ENCODE peak calls at places on chromosomes 6 and 20, in seven cellular contexts. One of them, this sample, is unnamed.
A peak's percentile ranks its signal among the peaks of the same experiment; 100 is the strongest.

GRCh38 chr6:151075005-151075404 is 164.8 kb upstream of the AKAP12 start:
- DNase-seq in natural killer cell: no peak
- DNase-seq in activated B cell treated with CpG ODN at 0.5 μM for 24 hours: no peak
- DNase-seq in PC-9: no peak
- DNase-seq in fibroblast of pulmonary artery: no peak
- DNase-seq in fibroblast of lung: no peak
- DNase-seq in neural crest cell: no peak
- DNase-seq in this sample: no peak

GRCh38 chr20:45313065-45313695 is 5.1 kb upstream of the MATN4 start:
- DNase-seq in neural crest cell: no peak
- DNase-seq in activated B cell treated with CpG ODN at 0.5 μM for 24 hours: no peak
- DNase-seq in fibroblast of lung: no peak
- DNase-seq in natural killer cell: no peak
- DNase-seq in fibroblast of pulmonary artery: no peak
- DNase-seq in PC-9: no peak
- DNase-seq in this sample: no peak

GRCh38 chr6:33987531-33988021 is 158.3 kb downstream of the GRM4 start:
- DNase-seq in activated B cell treated with CpG ODN at 0.5 μM for 24 hours: no peak
- DNase-seq in fibroblast of pulmonary artery: no peak
- DNase-seq in PC-9: peak; percentile 12
- DNase-seq in neural crest cell: no peak
- DNase-seq in fibroblast of lung: no peak
- DNase-seq in natural killer cell: no peak
- DNase-seq in this sample: no peak

GRCh38 chr20:51639206-51639832 is 96.8 kb upstream of the NFATC2 start:
- DNase-seq in neural crest cell: peak; percentile 89
- DNase-seq in fibroblast of pulmonary artery: peak; percentile 81
- DNase-seq in activated B cell treated with CpG ODN at 0.5 μM for 24 hours: peak; percentile 33
- DNase-seq in PC-9: peak; percentile 67
- DNase-seq in natural killer cell: peak; percentile 63
- DNase-seq in fibroblast of lung: peak; percentile 52
- DNase-seq in this sample: peak; percentile 85

GRCh38 chr6:116461563-116462507 is 660 bp downstream of the CALHM6 start:
- DNase-seq in activated B cell treated with CpG ODN at 0.5 μM for 24 hours: peak; percentile 68
- DNase-seq in neural crest cell: peak; percentile 42
- DNase-seq in fibroblast of lung: peak; percentile 72
- DNase-seq in natural killer cell: peak; percentile 60
- DNase-seq in PC-9: peak; percentile 31
- DNase-seq in fibroblast of pulmonary artery: peak; percentile 58
- DNase-seq in this sample: peak; percentile 48

GRCh38 chr20:17676378-17676759 is 5.7 kb downstream of the RRBP1 start:
- DNase-seq in fibroblast of lung: no peak
- DNase-seq in PC-9: no peak
- DNase-seq in fibroblast of pulmonary artery: no peak
- DNase-seq in natural killer cell: no peak
- DNase-seq in neural crest cell: no peak
- DNase-seq in activated B cell treated with CpG ODN at 0.5 μM for 24 hours: no peak
- DNase-seq in this sample: no peak

GRCh38 chr6:14819001-14819400 is 426.9 kb upstream of the JARID2 start:
- DNase-seq in natural killer cell: no peak
- DNase-seq in activated B cell treated with CpG ODN at 0.5 μM for 24 hours: no peak
- DNase-seq in fibroblast of lung: no peak
- DNase-seq in fibroblast of pulmonary artery: no peak
- DNase-seq in PC-9: peak; percentile 10
- DNase-seq in neural crest cell: no peak
- DNase-seq in this sample: no peak

GRCh38 chr20:58980711-58981563 is at the start of gene NELFCD:
- DNase-seq in neural crest cell: peak; percentile 92
- DNase-seq in natural killer cell: peak; percentile 87
- DNase-seq in activated B cell treated with CpG ODN at 0.5 μM for 24 hours: peak; percentile 95
- DNase-seq in fibroblast of lung: peak; percentile 69
- DNase-seq in fibroblast of pulmonary artery: peak; percentile 80
- DNase-seq in PC-9: peak; percentile 93
- DNase-seq in this sample: peak; percentile 96

GRCh38 chr6:25122622-25123237 is 156.4 kb upstream of the CARMIL1 start:
- DNase-seq in natural killer cell: no peak
- DNase-seq in neural crest cell: no peak
- DNase-seq in PC-9: no peak
- DNase-seq in fibroblast of lung: no peak
- DNase-seq in activated B cell treated with CpG ODN at 0.5 μM for 24 hours: no peak
- DNase-seq in fibroblast of pulmonary artery: no peak
- DNase-seq in this sample: no peak

GRCh38 chr6:21908117-21908848 is 314.7 kb downstream of the SOX4 start:
- DNase-seq in activated B cell treated with CpG ODN at 0.5 μM for 24 hours: no peak
- DNase-seq in fibroblast of lung: no peak
- DNase-seq in fibroblast of pulmonary artery: no peak
- DNase-seq in natural killer cell: no peak
- DNase-seq in PC-9: no peak
- DNase-seq in neural crest cell: no peak
- DNase-seq in this sample: no peak

GRCh38 chr20:47125553-47126373 is 230.7 kb downstream of the ZMYND8 start:
- DNase-seq in fibroblast of pulmonary artery: no peak
- DNase-seq in fibroblast of lung: peak; percentile 64
- DNase-seq in neural crest cell: no peak
- DNase-seq in PC-9: peak; percentile 14
- DNase-seq in activated B cell treated with CpG ODN at 0.5 μM for 24 hours: no peak
- DNase-seq in natural killer cell: no peak
- DNase-seq in this sample: no peak

GRCh38 chr6:111481836-111482235 is 1.2 kb downstream of the REV3L start:
- DNase-seq in fibroblast of lung: no peak
- DNase-seq in PC-9: no peak
- DNase-seq in fibroblast of pulmonary artery: peak; percentile 40
- DNase-seq in natural killer cell: no peak
- DNase-seq in neural crest cell: no peak
- DNase-seq in activated B cell treated with CpG ODN at 0.5 μM for 24 hours: no peak
- DNase-seq in this sample: no peak

GRCh38 chr20:62601172-62601571 is 41.1 kb upstream of the SLCO4A1 start:
- DNase-seq in natural killer cell: no peak
- DNase-seq in fibroblast of pulmonary artery: no peak
- DNase-seq in fibroblast of lung: no peak
- DNase-seq in neural crest cell: no peak
- DNase-seq in PC-9: no peak
- DNase-seq in activated B cell treated with CpG ODN at 0.5 μM for 24 hours: no peak
- DNase-seq in this sample: no peak

GRCh38 chr6:120373185-120373584 is 961.1 kb downstream of the TBC1D32 start:
- DNase-seq in neural crest cell: no peak
- DNase-seq in activated B cell treated with CpG ODN at 0.5 μM for 24 hours: no peak
- DNase-seq in fibroblast of lung: no peak
- DNase-seq in fibroblast of pulmonary artery: no peak
- DNase-seq in PC-9: no peak
- DNase-seq in natural killer cell: no peak
- DNase-seq in this sample: no peak

GRCh38 chr20:16216227-16217210 is 356.7 kb downstream of the KIF16B start:
- DNase-seq in fibroblast of lung: no peak
- DNase-seq in fibroblast of pulmonary artery: no peak
- DNase-seq in natural killer cell: no peak
- DNase-seq in activated B cell treated with CpG ODN at 0.5 μM for 24 hours: no peak
- DNase-seq in PC-9: no peak
- DNase-seq in neural crest cell: no peak
- DNase-seq in this sample: no peak

GRCh38 chr20:36153754-36154695 is 515 bp upstream of the EPB41L1 start:
- DNase-seq in fibroblast of lung: peak; percentile 68
- DNase-seq in fibroblast of pulmonary artery: peak; percentile 61
- DNase-seq in natural killer cell: no peak
- DNase-seq in activated B cell treated with CpG ODN at 0.5 μM for 24 hours: no peak
- DNase-seq in PC-9: peak; percentile 89
- DNase-seq in neural crest cell: peak; percentile 68
- DNase-seq in this sample: peak; percentile 63

GRCh38 chr6:157405986-157406385 is 25.0 kb downstream of the ZDHHC14 start:
- DNase-seq in fibroblast of lung: peak; percentile 69
- DNase-seq in natural killer cell: no peak
- DNase-seq in neural crest cell: no peak
- DNase-seq in activated B cell treated with CpG ODN at 0.5 μM for 24 hours: no peak
- DNase-seq in fibroblast of pulmonary artery: peak; percentile 82
- DNase-seq in PC-9: peak; percentile 52
- DNase-seq in this sample: no peak

GRCh38 chr6:112321882-112322508 is 25.1 kb upstream of the RFPL4B start:
- DNase-seq in activated B cell treated with CpG ODN at 0.5 μM for 24 hours: no peak
- DNase-seq in fibroblast of pulmonary artery: peak; percentile 24
- DNase-seq in fibroblast of lung: no peak
- DNase-seq in PC-9: no peak
- DNase-seq in neural crest cell: no peak
- DNase-seq in natural killer cell: no peak
- DNase-seq in this sample: no peak

GRCh38 chr6:10256113-10256690 is 158.7 kb downstream of the TFAP2A start:
- DNase-seq in fibroblast of lung: no peak
- DNase-seq in fibroblast of pulmonary artery: no peak
- DNase-seq in PC-9: no peak
- DNase-seq in neural crest cell: no peak
- DNase-seq in natural killer cell: no peak
- DNase-seq in activated B cell treated with CpG ODN at 0.5 μM for 24 hours: no peak
- DNase-seq in this sample: no peak

GRCh38 chr6:141260627-141261015 is 872.1 kb upstream of the GJE1 start:
- DNase-seq in natural killer cell: no peak
- DNase-seq in fibroblast of lung: no peak
- DNase-seq in neural crest cell: no peak
- DNase-seq in fibroblast of pulmonary artery: no peak
- DNase-seq in activated B cell treated with CpG ODN at 0.5 μM for 24 hours: no peak
- DNase-seq in PC-9: no peak
- DNase-seq in this sample: no peak

GRCh38 chr6:89356644-89357043 is 4.1 kb upstream of the UBE2J1 start:
- DNase-seq in activated B cell treated with CpG ODN at 0.5 μM for 24 hours: no peak
- DNase-seq in PC-9: no peak
- DNase-seq in fibroblast of pulmonary artery: no peak
- DNase-seq in neural crest cell: no peak
- DNase-seq in fibroblast of lung: no peak
- DNase-seq in natural killer cell: no peak
- DNase-seq in this sample: no peak

GRCh38 chr6:79334674-79335073 is 100.2 kb upstream of the HMGN3 start:
- DNase-seq in PC-9: no peak
- DNase-seq in neural crest cell: no peak
- DNase-seq in fibroblast of pulmonary artery: no peak
- DNase-seq in natural killer cell: no peak
- DNase-seq in activated B cell treated with CpG ODN at 0.5 μM for 24 hours: no peak
- DNase-seq in fibroblast of lung: no peak
- DNase-seq in this sample: no peak

GRCh38 chr6:36139431-36139830 is 9.1 kb downstream of the MAPK13 start:
- DNase-seq in neural crest cell: no peak
- DNase-seq in PC-9: no peak
- DNase-seq in fibroblast of pulmonary artery: peak; percentile 43
- DNase-seq in fibroblast of lung: no peak
- DNase-seq in natural killer cell: no peak
- DNase-seq in activated B cell treated with CpG ODN at 0.5 μM for 24 hours: no peak
- DNase-seq in this sample: peak; percentile 60
- TF ChIP-seq CTCF in neural crest cell: peak; percentile 52
- TF ChIP-seq CTCF in PC-9: no peak
- TF ChIP-seq CTCF in fibroblast of pulmonary artery: peak; percentile 37
- TF ChIP-seq CTCF in fibroblast of lung: peak; percentile 18
- TF ChIP-seq CTCF in natural killer cell: no peak
- TF ChIP-seq CTCF in activated B cell treated with CpG ODN at 0.5 μM for 24 hours: no peak
- TF ChIP-seq CTCF in this sample: no peak

GRCh38 chr6:100176321-100176950 is 182.4 kb upstream of the MCHR2 start:
- DNase-seq in fibroblast of lung: peak; percentile 62
- DNase-seq in neural crest cell: no peak
- DNase-seq in activated B cell treated with CpG ODN at 0.5 μM for 24 hours: no peak
- DNase-seq in PC-9: peak; percentile 42
- DNase-seq in natural killer cell: no peak
- DNase-seq in fibroblast of pulmonary artery: peak; percentile 74
- DNase-seq in this sample: peak; percentile 9
- TF ChIP-seq CTCF in fibroblast of lung: peak; percentile 64
- TF ChIP-seq CTCF in neural crest cell: peak; percentile 64
- TF ChIP-seq CTCF in activated B cell treated with CpG ODN at 0.5 μM for 24 hours: no peak
- TF ChIP-seq CTCF in PC-9: peak; percentile 67
- TF ChIP-seq CTCF in natural killer cell: no peak
- TF ChIP-seq CTCF in fibroblast of pulmonary artery: peak; percentile 67
- TF ChIP-seq CTCF in this sample: no peak

GRCh38 chr6:159342146-159342545 is 172.9 kb downstream of the FNDC1 start:
- DNase-seq in PC-9: no peak
- DNase-seq in natural killer cell: no peak
- DNase-seq in neural crest cell: no peak
- DNase-seq in fibroblast of lung: no peak
- DNase-seq in activated B cell treated with CpG ODN at 0.5 μM for 24 hours: no peak
- DNase-seq in fibroblast of pulmonary artery: no peak
- DNase-seq in this sample: no peak
- TF ChIP-seq CTCF in PC-9: no peak
- TF ChIP-seq CTCF in natural killer cell: no peak
- TF ChIP-seq CTCF in neural crest cell: no peak
- TF ChIP-seq CTCF in fibroblast of lung: no peak
- TF ChIP-seq CTCF in activated B cell treated with CpG ODN at 0.5 μM for 24 hours: no peak
- TF ChIP-seq CTCF in fibroblast of pulmonary artery: no peak
- TF ChIP-seq CTCF in this sample: no peak

DNA sequence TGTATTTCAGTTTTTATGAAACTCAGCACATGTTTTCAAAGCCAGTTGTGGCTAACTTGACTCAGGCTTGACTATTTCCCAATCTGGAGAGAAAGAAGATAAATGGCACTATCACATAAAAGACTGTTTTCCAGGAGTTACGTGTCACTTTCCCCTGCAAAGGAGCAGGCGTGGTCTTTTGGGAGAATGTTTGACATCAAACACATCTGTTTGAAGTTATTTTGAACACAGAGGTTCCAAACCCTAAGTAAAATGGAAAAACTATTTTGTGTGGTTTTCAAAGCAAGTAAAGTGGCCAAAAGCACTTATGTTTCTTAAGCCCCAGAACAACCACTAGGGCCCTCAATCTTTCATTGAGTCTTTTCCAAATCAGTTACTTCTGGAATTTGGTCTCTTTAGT is 89.7 kb downstream of the FOXF2 start:
- DNase-seq in PC-9: no peak
- DNase-seq in fibroblast of pulmonary artery: peak; percentile 42
- DNase-seq in neural crest cell: no peak
- DNase-seq in activated B cell treated with CpG ODN at 0.5 μM for 24 hours: no peak
- DNase-seq in fibroblast of lung: peak; percentile 92
- DNase-seq in natural killer cell: no peak
- DNase-seq in this sample: no peak
- TF ChIP-seq CTCF in PC-9: no peak
- TF ChIP-seq CTCF in fibroblast of pulmonary artery: no peak
- TF ChIP-seq CTCF in neural crest cell: no peak
- TF ChIP-seq CTCF in activated B cell treated with CpG ODN at 0.5 μM for 24 hours: no peak
- TF ChIP-seq CTCF in fibroblast of lung: peak; percentile 43
- TF ChIP-seq CTCF in natural killer cell: no peak
- TF ChIP-seq CTCF in this sample: no peak